ENCODE peak calls at places on chromosomes 12 and 14, in seven cellular contexts. W is activated CD4-positive, CD25-positive, alpha-beta regulatory T cell treated with anti-CD3 and anti-CD28 coated beads, Interleukin-2, amount 50 U/mL, for 16 hours; I is activated naive CD4-positive, alpha-beta T cell treated with Interleukin-2 at 50 U/mL for 16 hours; C is activated CD4-positive, alpha-beta T cell treated with anti-CD3 and anti-CD28 coated beads for 36 hours; X is mucosa of gallbladder; Y is PC-3; M is NCI-H1092 treated with DMSO at 0.1 percent for 48 hours. O is an unnamed sample.

GRCh38 chr12:49296836-49297694 is 2.1 kb downstream of the PRPH start:
- DNase-seq in M (peak; percentile 4), Y (peak; percentile 79), W (no peak), X (no peak), C (peak; percentile 74), I (peak; percentile 20), O (peak; percentile 36)

GRCh38 chr12:90327783-90328743 is 619.4 kb upstream of the ATP2B1 start:
- DNase-seq in W (no peak), M (no peak), C (no peak), X (no peak), I (no peak), Y (no peak), O (no peak)

GRCh38 chr14:34014936-34015335 is 64.1 kb upstream of the EGLN3 start:
- DNase-seq in Y (no peak), W (no peak), I (no peak), X (no peak), C (no peak), M (no peak), O (no peak)

GRCh38 chr14:31582286-31582691 is 21.1 kb downstream of the NUBPL start:
- DNase-seq in X (peak; percentile 14), W (no peak), I (no peak), C (no peak), M (no peak), Y (no peak), O (no peak)

GRCh38 chr12:68530965-68531364 is 79.7 kb upstream of the RAP1B start:
- DNase-seq in W (no peak), M (no peak), I (no peak), X (peak; percentile 16), Y (peak; percentile 2), C (no peak), O (no peak)

GRCh38 chr12:6950944-6951540 is at the start of gene PTPN6:
- DNase-seq in M (no peak), C (peak; percentile 78), X (no peak), I (peak; percentile 59), Y (no peak), W (no peak), O (peak; percentile 53)

GRCh38 chr14:25111061-25111601 is 61.2 kb upstream of the STXBP6 start:
- DNase-seq in Y (no peak), W (no peak), X (no peak), I (no peak), C (no peak), M (no peak), O (no peak)

GRCh38 chr14:60482743-60483142 is 3.1 kb downstream of the C14orf39 start:
- DNase-seq in I (no peak), C (no peak), W (no peak), M (no peak), X (no peak), Y (peak; percentile 87), O (no peak)

GRCh38 chr12:71935594-71935993 is 3.1 kb upstream of the TPH2 start:
- DNase-seq in I (no peak), X (no peak), C (no peak), Y (peak; percentile 62), W (no peak), M (no peak), O (no peak)

GRCh38 chr14:70753518-70753953 is 55.8 kb downstream of the MAP3K9 start:
- DNase-seq in W (no peak), Y (peak; percentile 52), I (no peak), X (no peak), M (no peak), C (no peak), O (no peak)

GRCh38 chr14:42980419-42980818 is 1373.7 kb downstream of the LRFN5 start:
- DNase-seq in I (no peak), M (no peak), C (no peak), W (no peak), X (no peak), Y (no peak), O (no peak)

GRCh38 chr14:65637780-65638179 is 225.2 kb downstream of the FUT8 start:
- DNase-seq in M (no peak), I (peak; percentile 37), Y (no peak), X (no peak), C (peak; percentile 60), W (no peak), O (peak; percentile 13)